ENCODE peak calls at places on chromosomes 12 and 14, in five cellular contexts. J, E, D, H and O are unnamed samples.

GRCh38 chr14:38419579-38419978 is 163.7 kb upstream of the CLEC14A start:
- DNase-seq in E (no peak), J (no peak), H (no peak), D (no peak), O (no peak)

GRCh38 chr14:72549848-72550247 is 344.1 kb downstream of the DPF3 start:
- DNase-seq in H (no peak), J (no peak), D (no peak), E (no peak), O (no peak)

GRCh38 chr12:104485651-104486341 is 29.0 kb downstream of the CHST11 start:
- DNase-seq in D (no peak), E (no peak), H (peak; percentile 73), J (no peak), O (no peak)

GRCh38 chr14:58455593-58456265 is 28.2 kb downstream of the KIAA0586 start:
- DNase-seq in E (no peak), J (no peak), H (no peak), D (no peak), O (no peak)

GRCh38 chr14:95953111-95953724 is 76.6 kb downstream of the TUNAR start:
- DNase-seq in D (no peak), H (peak; percentile 7), E (no peak), J (no peak), O (no peak)

GRCh38 chr12:110516995-110517394 is 14.9 kb downstream of the RAD9B start:
- DNase-seq in D (no peak), E (no peak), H (no peak), J (no peak), O (no peak)

GRCh38 chr12:14988035-14988434 is 15.2 kb downstream of the PDE6H start:
- DNase-seq in E (no peak), D (no peak), H (no peak), J (no peak), O (no peak)

GRCh38 chr12:92065018-92065499 is 80.6 kb downstream of the BTG1 start:
- DNase-seq in E (peak; percentile 53), J (no peak), D (peak; percentile 78), H (no peak), O (no peak)

GRCh38 chr14:89185919-89186849 is 230.8 kb downstream of the FOXN3 start:
- DNase-seq in D (no peak), E (no peak), H (peak; percentile 10), J (no peak), O (no peak)

GRCh38 chr14:98900236-98900635 is 371.8 kb downstream of the BCL11B start:
- DNase-seq in E (no peak), J (no peak), H (no peak), D (no peak), O (no peak)

DNA sequence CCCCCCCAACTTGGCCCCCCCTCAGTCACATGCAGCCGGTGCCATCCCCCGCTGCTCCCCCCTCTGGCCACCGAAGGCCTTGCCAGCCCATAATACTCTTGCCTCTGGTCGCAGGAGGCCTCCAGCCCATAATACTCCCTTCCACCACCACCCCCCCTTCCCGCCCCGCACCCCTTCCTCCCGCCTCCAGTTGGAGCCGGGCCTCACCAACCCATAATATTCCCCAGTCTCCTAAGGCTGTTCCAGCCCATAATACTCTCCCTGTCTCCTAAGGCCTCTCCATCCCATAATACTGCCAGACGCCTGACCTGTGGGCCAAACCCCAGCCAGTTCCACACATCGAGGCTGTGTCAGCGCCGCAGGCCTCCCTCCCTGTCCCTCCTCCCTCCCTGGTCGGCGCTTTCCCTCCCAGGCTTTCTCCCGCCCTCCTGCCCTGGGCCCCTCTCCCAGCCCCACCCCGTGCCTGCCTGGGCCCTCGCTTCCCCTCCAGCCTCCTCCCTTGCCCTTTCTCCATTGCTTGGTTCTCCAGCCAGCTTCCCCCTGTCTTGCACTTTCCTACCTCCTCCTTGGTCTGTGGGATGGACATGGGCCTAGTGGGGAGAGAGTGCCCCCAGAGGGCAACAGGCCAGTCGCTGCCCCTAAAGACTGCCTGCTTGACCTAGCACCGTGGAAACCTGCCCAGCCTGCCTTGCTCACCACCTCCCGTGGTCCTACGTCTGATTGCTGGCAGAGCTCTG is 6.8 kb upstream of the CHD4 start:
- DNase-seq in E (peak; percentile 97), D (no peak), J (no peak), H (peak; percentile 95), O (peak; percentile 60)
- TF ChIP-seq POLR2A in E (peak; percentile 41), D (peak; percentile 44), J (no peak), H (peak; percentile 52), O (peak; percentile 24)

GRCh38 chr12:6373022-6373787 is 2.2 kb downstream of the SCNN1A start:
- DNase-seq in H (no peak), D (no peak), E (no peak), J (no peak), O (no peak)
- TF ChIP-seq TAF1 in H (no peak), D (no peak), E (no peak), J (no peak), O (no peak)

GRCh38 chr12:121789233-121789781 is 4.2 kb downstream of the RHOF start:
- DNase-seq in E (no peak), H (no peak), J (no peak), D (no peak), O (no peak)

GRCh38 chr12:121788176-121788818 is 5.2 kb downstream of the RHOF start:
- DNase-seq in J (no peak), D (no peak), E (no peak), H (no peak), O (no peak)

GRCh38 chr12:121791671-121792496 is 1.6 kb downstream of the RHOF start:
- DNase-seq in E (peak; percentile 91), J (no peak), D (no peak), H (no peak), O (no peak)

GRCh38 chr12:121792607-121793500 is 634 bp downstream of the RHOF start:
- DNase-seq in H (no peak), E (peak; percentile 62), J (no peak), D (no peak), O (peak; percentile 55)

GRCh38 chr12:121789800-121790748 is 3.4 kb downstream of the RHOF start:
- DNase-seq in J (peak; percentile 77), E (no peak), H (no peak), D (peak; percentile 70), O (peak; percentile 83)
- TF ChIP-seq POLR2A in J (no peak), E (no peak), H (no peak), D (peak; percentile 84), O (peak; percentile 72)

DNA sequence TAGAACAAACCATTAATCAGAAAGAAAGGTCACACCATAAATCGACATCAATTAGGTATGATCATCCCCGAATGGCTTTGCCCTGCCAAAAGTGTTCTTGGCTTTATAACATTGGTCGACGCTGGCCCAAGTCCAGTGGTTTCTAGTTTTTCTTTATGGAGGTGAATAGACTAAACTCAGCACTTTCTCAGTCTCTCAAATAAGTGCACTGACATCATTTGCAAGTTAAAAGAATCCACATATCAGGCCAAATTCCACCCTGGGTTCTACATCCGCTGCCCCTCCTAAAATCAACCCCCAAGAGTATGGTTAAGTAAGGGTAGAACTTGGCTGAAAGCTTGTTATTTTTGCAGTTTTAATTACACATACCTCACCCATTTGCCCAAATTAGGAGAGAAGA is 314.3 kb downstream of the C12orf75 start:
- DNase-seq in J (no peak), H (no peak), E (no peak), D (no peak), O (no peak)
- TF ChIP-seq TAF1 in J (no peak), H (no peak), E (no peak), D (no peak), O (no peak)

GRCh38 chr12:1927051-1927680 is 8.7 kb upstream of the CACNA2D4 start:
- DNase-seq in J (no peak), D (no peak), H (no peak), E (no peak), O (no peak)
- TF ChIP-seq POLR2A in J (no peak), D (no peak), H (no peak), E (no peak), O (no peak)

DNA sequence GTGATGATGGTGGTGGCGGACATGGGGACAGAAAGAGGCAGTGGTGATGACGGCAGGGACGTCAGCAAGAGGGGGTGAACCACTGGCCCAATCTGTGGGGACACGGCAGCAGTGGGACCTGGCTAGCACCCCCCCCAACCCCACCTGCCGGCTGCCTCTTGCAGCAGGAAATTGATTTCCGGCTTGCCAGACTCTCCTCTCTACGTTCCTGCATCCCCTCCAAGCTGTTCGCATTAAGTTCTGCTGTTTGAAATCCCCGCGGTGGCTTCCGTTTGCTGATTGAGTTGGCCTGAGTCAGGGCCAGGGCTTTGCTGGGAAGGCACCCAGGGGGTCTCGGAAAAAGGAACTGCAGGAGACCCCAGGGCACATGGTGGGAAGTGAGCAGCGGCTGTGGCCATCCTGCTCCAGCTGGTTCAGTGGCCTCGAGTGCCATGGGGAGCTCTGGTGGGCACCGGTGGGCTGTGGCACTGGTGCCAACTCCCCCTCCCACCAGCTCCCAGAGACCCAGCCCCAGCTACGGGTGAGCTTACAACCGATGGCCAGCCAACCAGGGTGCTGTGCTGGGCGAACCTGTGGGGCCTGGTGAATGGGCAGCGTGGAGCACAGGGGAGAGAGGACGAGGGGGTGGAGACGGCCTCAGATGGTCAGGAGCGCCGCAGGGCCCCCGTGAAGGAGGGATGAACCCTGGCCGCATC is 14.6 kb upstream of the NUDT14 start:
- DNase-seq in H (no peak), J (no peak), E (no peak), D (no peak), O (no peak)
- TF ChIP-seq TAF1 in H (no peak), J (no peak), E (no peak), D (no peak), O (no peak)

DNA sequence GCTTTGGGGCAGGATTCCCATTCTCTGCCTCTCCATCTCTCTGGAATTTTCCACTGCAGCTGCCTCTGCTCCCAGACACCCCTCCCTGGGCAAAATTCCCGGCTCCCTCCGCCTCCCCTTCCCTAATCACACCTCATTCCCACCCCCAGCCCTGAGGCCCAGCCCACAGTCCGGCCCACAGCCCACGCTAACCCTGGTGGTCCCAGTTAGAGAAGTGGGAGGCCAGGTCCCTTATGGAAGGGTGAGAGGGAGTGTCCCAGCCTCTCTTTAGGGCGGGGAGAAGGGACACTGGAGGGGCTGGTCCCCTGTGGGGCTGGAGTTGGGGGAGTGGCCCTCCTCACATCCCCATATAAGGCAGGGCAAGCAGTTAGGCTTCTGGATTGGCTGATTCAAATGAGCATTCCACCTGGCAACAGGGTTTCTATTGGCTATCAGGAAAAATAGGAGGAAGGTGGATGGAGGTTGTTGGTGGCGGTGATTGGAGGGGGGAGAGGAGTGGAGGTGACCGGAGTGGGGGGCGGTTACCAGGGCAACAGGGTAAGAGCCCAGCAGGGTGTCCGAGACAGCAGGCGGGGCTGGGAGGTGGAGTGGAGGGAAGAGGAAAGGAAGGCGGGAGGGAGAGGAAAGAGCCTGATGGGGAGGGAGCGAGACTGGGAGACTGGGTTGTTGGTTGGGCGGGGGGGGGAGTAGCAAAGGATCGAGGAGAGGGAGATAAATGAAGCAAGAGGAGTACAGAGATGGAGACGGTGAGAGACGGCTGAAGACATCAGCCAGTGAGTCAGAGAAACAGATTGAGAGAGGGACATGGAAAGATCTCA is 1.9 kb upstream of the PTMS start:
- DNase-seq in D (peak; percentile 98), E (peak; percentile 95), H (peak; percentile 93), J (peak; percentile 90), O (peak; percentile 96)
- TF ChIP-seq POLR2A in D (no peak), E (no peak), H (no peak), J (no peak), O (peak; percentile 49)